ENCODE peak calls at places on chromosomes 13 and 19, in seven cellular contexts. One of them, this sample, is unnamed.

GRCh38 chr13:88066847-88067246 is 395.7 kb downstream of the SLITRK5 start:
- DNase-seq in breast epithelium: no peak
- DNase-seq in nephron progenitor cell: no peak
- DNase-seq in colonic mucosa: no peak
- DNase-seq in AG09319: no peak
- DNase-seq in H9: no peak
- DNase-seq in AG10803: no peak
- DNase-seq in this sample: no peak

GRCh38 chr19:18763674-18764590 is 27.2 kb downstream of the COMP start:
- DNase-seq in breast epithelium: peak; percentile 88
- DNase-seq in nephron progenitor cell: no peak
- DNase-seq in colonic mucosa: no peak
- DNase-seq in AG09319: no peak
- DNase-seq in H9: no peak
- DNase-seq in AG10803: peak; percentile 85
- DNase-seq in this sample: no peak

GRCh38 chr19:18538115-18538514 is 5.3 kb downstream of the FKBP8 start:
- DNase-seq in breast epithelium: no peak
- DNase-seq in nephron progenitor cell: no peak
- DNase-seq in colonic mucosa: no peak
- DNase-seq in AG09319: no peak
- DNase-seq in H9: no peak
- DNase-seq in AG10803: no peak
- DNase-seq in this sample: no peak

GRCh38 chr19:46384396-46384795 is 29.0 kb downstream of the CCDC8 start:
- DNase-seq in breast epithelium: no peak
- DNase-seq in nephron progenitor cell: no peak
- DNase-seq in colonic mucosa: no peak
- DNase-seq in AG09319: no peak
- DNase-seq in H9: peak; percentile 15
- DNase-seq in AG10803: no peak
- DNase-seq in this sample: no peak

GRCh38 chr13:21304256-21304655 is 127.8 kb downstream of the MRPL57 start:
- DNase-seq in breast epithelium: no peak
- DNase-seq in nephron progenitor cell: no peak
- DNase-seq in colonic mucosa: no peak
- DNase-seq in AG09319: no peak
- DNase-seq in H9: no peak
- DNase-seq in AG10803: no peak
- DNase-seq in this sample: no peak

GRCh38 chr19:38376576-38376975 is 2.2 kb downstream of the PSMD8 start:
- DNase-seq in breast epithelium: no peak
- DNase-seq in nephron progenitor cell: no peak
- DNase-seq in colonic mucosa: no peak
- DNase-seq in AG09319: no peak
- DNase-seq in H9: no peak
- DNase-seq in AG10803: no peak
- DNase-seq in this sample: no peak

GRCh38 chr13:73339086-73339485 is 280.3 kb downstream of the KLF5 start:
- DNase-seq in breast epithelium: no peak
- DNase-seq in nephron progenitor cell: no peak
- DNase-seq in colonic mucosa: no peak
- DNase-seq in AG09319: no peak
- DNase-seq in H9: no peak
- DNase-seq in AG10803: no peak
- DNase-seq in this sample: no peak

GRCh38 chr19:28633223-28634030 is 579.5 kb downstream of the UQCRFS1 start:
- DNase-seq in breast epithelium: no peak
- DNase-seq in nephron progenitor cell: peak; percentile 68
- DNase-seq in colonic mucosa: peak; percentile 57
- DNase-seq in AG09319: peak; percentile 7
- DNase-seq in H9: peak; percentile 81
- DNase-seq in AG10803: peak; percentile 50
- DNase-seq in this sample: peak; percentile 47

GRCh38 chr13:38684714-38685113 is 2.2 kb upstream of the FREM2 start:
- DNase-seq in breast epithelium: no peak
- DNase-seq in nephron progenitor cell: no peak
- DNase-seq in colonic mucosa: no peak
- DNase-seq in AG09319: no peak
- DNase-seq in H9: no peak
- DNase-seq in AG10803: no peak
- DNase-seq in this sample: no peak

GRCh38 chr13:113357529-113357928 is 6.4 kb downstream of the GRTP1 start:
- DNase-seq in breast epithelium: no peak
- DNase-seq in nephron progenitor cell: no peak
- DNase-seq in colonic mucosa: no peak
- DNase-seq in AG09319: no peak
- DNase-seq in H9: no peak
- DNase-seq in AG10803: peak; percentile 49
- DNase-seq in this sample: peak; percentile 55

GRCh38 chr19:57537953-57538547 is 10.9 kb downstream of the ZNF549 start:
- DNase-seq in breast epithelium: no peak
- DNase-seq in nephron progenitor cell: no peak
- DNase-seq in colonic mucosa: no peak
- DNase-seq in AG09319: no peak
- DNase-seq in H9: no peak
- DNase-seq in AG10803: no peak
- DNase-seq in this sample: no peak

GRCh38 chr13:110644892-110645521 is 29.7 kb downstream of the NAXD start:
- DNase-seq in breast epithelium: peak; percentile 33
- DNase-seq in nephron progenitor cell: peak; percentile 71
- DNase-seq in colonic mucosa: peak; percentile 41
- DNase-seq in AG09319: peak; percentile 7
- DNase-seq in H9: peak; percentile 93
- DNase-seq in AG10803: peak; percentile 74
- DNase-seq in this sample: no peak

GRCh38 chr13:46756977-46757376 is 40.0 kb downstream of the ESD start:
- DNase-seq in breast epithelium: no peak
- DNase-seq in nephron progenitor cell: no peak
- DNase-seq in colonic mucosa: no peak
- DNase-seq in AG09319: peak; percentile 19
- DNase-seq in H9: no peak
- DNase-seq in AG10803: peak; percentile 29
- DNase-seq in this sample: peak; percentile 41

GRCh38 chr19:43265664-43266025 is 3.7 kb downstream of the PSG9 start:
- DNase-seq in breast epithelium: peak; percentile 70
- DNase-seq in nephron progenitor cell: no peak
- DNase-seq in colonic mucosa: no peak
- DNase-seq in AG09319: no peak
- DNase-seq in H9: no peak
- DNase-seq in AG10803: no peak
- DNase-seq in this sample: no peak

GRCh38 chr13:58587183-58587582 is 955.6 kb downstream of the PCDH17 start:
- DNase-seq in breast epithelium: no peak
- DNase-seq in nephron progenitor cell: no peak
- DNase-seq in colonic mucosa: no peak
- DNase-seq in AG09319: no peak
- DNase-seq in H9: no peak
- DNase-seq in AG10803: no peak
- DNase-seq in this sample: no peak

GRCh38 chr13:98022210-98022609 is 68.7 kb downstream of the IPO5 start:
- DNase-seq in breast epithelium: peak; percentile 65
- DNase-seq in nephron progenitor cell: no peak
- DNase-seq in colonic mucosa: no peak
- DNase-seq in AG09319: peak; percentile 5
- DNase-seq in H9: no peak
- DNase-seq in AG10803: peak; percentile 89
- DNase-seq in this sample: peak; percentile 23

GRCh38 chr19:48506138-48506733 is 5.4 kb downstream of the LMTK3 start:
- DNase-seq in breast epithelium: no peak
- DNase-seq in nephron progenitor cell: no peak
- DNase-seq in colonic mucosa: no peak
- DNase-seq in AG09319: peak; percentile 10
- DNase-seq in H9: peak; percentile 33
- DNase-seq in AG10803: peak; percentile 56
- DNase-seq in this sample: no peak

GRCh38 chr19:5983367-5983955 is 5.5 kb upstream of the RANBP3 start:
- DNase-seq in breast epithelium: no peak
- DNase-seq in nephron progenitor cell: no peak
- DNase-seq in colonic mucosa: no peak
- DNase-seq in AG09319: no peak
- DNase-seq in H9: no peak
- DNase-seq in AG10803: peak; percentile 73
- DNase-seq in this sample: no peak

GRCh38 chr19:13817018-13817614 is 21.9 kb downstream of the ZSWIM4 start:
- DNase-seq in breast epithelium: no peak
- DNase-seq in nephron progenitor cell: peak; percentile 69
- DNase-seq in colonic mucosa: peak; percentile 89
- DNase-seq in AG09319: no peak
- DNase-seq in H9: peak; percentile 99
- DNase-seq in AG10803: no peak
- DNase-seq in this sample: no peak

GRCh38 chr13:110616103-110617101 is 1.1 kb downstream of the NAXD start:
- DNase-seq in breast epithelium: peak; percentile 57
- DNase-seq in nephron progenitor cell: no peak
- DNase-seq in colonic mucosa: peak; percentile 52
- DNase-seq in AG09319: peak; percentile 34
- DNase-seq in H9: no peak
- DNase-seq in AG10803: peak; percentile 62
- DNase-seq in this sample: no peak

GRCh38 chr19:10744222-10744847 is 26.5 kb downstream of the DNM2 start:
- DNase-seq in breast epithelium: no peak
- DNase-seq in nephron progenitor cell: no peak
- DNase-seq in colonic mucosa: peak; percentile 54
- DNase-seq in AG09319: no peak
- DNase-seq in H9: no peak
- DNase-seq in AG10803: no peak
- DNase-seq in this sample: no peak

DNA sequence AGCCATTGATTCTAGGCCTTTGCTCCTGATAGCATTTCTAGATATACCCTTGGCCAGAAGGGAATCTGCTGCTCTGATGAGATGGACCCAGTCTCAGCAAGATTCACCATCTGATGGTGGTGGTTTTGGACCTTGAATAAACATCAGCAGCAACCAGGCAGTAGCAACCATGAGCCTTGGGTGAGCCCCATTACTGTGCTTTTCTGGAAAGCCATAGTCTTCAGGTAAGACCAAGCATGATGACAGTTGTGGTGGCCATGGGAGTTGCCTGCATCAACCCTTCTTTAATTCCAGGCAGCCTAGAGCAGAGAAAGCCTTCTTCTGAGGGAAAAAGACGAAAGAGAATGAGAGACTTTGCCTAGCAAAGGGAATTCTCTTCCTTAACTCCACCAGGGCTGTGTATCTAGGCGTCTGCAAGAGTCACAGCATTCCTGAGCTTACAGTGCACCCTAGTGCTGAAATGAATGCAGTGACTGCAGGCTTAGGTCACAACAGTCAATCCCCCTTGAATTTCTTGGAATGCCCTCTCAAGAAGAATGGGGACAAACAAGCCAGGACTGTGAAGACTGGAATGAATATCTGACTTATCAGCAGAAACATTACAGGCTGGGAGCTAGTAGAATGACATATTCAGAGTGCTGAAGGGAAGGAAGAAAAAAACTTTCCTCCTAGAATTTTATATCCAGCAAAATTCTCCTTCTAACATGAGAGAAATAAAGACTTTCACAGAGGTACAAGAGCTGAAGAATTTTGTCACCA is 942.4 kb upstream of the PCDH20 start:
- DNase-seq in breast epithelium: no peak
- DNase-seq in nephron progenitor cell: peak; percentile 47
- DNase-seq in colonic mucosa: no peak
- DNase-seq in AG09319: peak; percentile 2
- DNase-seq in H9: peak; percentile 82
- DNase-seq in AG10803: peak; percentile 12
- DNase-seq in this sample: peak; percentile 48
- TF ChIP-seq CTCF in breast epithelium: no peak
- TF ChIP-seq CTCF in nephron progenitor cell: peak; percentile 68
- TF ChIP-seq CTCF in colonic mucosa: no peak
- TF ChIP-seq CTCF in AG09319: peak; percentile 53
- TF ChIP-seq CTCF in H9: peak; percentile 92
- TF ChIP-seq CTCF in AG10803: peak; percentile 36
- TF ChIP-seq CTCF in this sample: peak; percentile 64

DNA sequence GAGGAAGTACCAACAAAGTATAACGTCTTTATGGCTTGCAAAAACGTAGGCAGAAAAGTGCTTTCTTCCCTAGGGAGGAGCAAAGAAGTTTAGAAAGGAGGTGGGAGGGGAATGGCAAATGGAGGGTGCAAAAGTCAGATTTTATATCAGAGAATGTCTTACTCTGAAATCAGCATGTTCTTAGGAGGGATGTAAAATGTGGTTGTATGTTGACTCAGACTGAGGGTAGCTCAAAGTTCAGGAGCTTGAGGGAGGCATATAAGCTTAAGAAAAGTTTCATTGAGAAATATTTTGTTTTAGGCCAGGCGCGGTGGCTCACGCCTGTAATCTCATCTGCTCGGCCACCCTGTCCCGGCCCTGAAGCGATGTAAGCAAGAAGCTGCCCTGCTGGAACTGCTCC is 1.7 kb downstream of the ZNF90 start:
- DNase-seq in breast epithelium: no peak
- DNase-seq in nephron progenitor cell: no peak
- DNase-seq in colonic mucosa: peak; percentile 24
- DNase-seq in AG09319: no peak
- DNase-seq in H9: no peak
- DNase-seq in AG10803: no peak
- DNase-seq in this sample: no peak
- TF ChIP-seq CTCF in breast epithelium: no peak
- TF ChIP-seq CTCF in nephron progenitor cell: no peak
- TF ChIP-seq CTCF in colonic mucosa: no peak
- TF ChIP-seq CTCF in AG09319: no peak
- TF ChIP-seq CTCF in H9: no peak
- TF ChIP-seq CTCF in AG10803: no peak
- TF ChIP-seq CTCF in this sample: no peak

GRCh38 chr19:21434967-21435544 is 38.1 kb downstream of the ZNF493 start:
- DNase-seq in breast epithelium: no peak
- DNase-seq in nephron progenitor cell: no peak
- DNase-seq in colonic mucosa: no peak
- DNase-seq in AG09319: no peak
- DNase-seq in H9: no peak
- DNase-seq in AG10803: no peak
- DNase-seq in this sample: no peak
- TF ChIP-seq CTCF in breast epithelium: no peak
- TF ChIP-seq CTCF in nephron progenitor cell: no peak
- TF ChIP-seq CTCF in colonic mucosa: no peak
- TF ChIP-seq CTCF in AG09319: no peak
- TF ChIP-seq CTCF in H9: peak; percentile 19
- TF ChIP-seq CTCF in AG10803: no peak
- TF ChIP-seq CTCF in this sample: no peak

GRCh38 chr13:30789360-30789862 is 54.1 kb downstream of the ALOX5AP start:
- DNase-seq in breast epithelium: no peak
- DNase-seq in nephron progenitor cell: no peak
- DNase-seq in colonic mucosa: no peak
- DNase-seq in AG09319: no peak
- DNase-seq in H9: no peak
- DNase-seq in AG10803: no peak
- DNase-seq in this sample: no peak

GRCh38 chr13:30796132-30796832 is 60.9 kb downstream of the ALOX5AP start:
- DNase-seq in breast epithelium: peak; percentile 68
- DNase-seq in nephron progenitor cell: no peak
- DNase-seq in colonic mucosa: no peak
- DNase-seq in AG09319: peak; percentile 8
- DNase-seq in H9: no peak
- DNase-seq in AG10803: peak; percentile 80
- DNase-seq in this sample: no peak

GRCh38 chr13:30790592-30790991 is 55.2 kb downstream of the ALOX5AP start:
- DNase-seq in breast epithelium: no peak
- DNase-seq in nephron progenitor cell: no peak
- DNase-seq in colonic mucosa: no peak
- DNase-seq in AG09319: no peak
- DNase-seq in H9: no peak
- DNase-seq in AG10803: no peak
- DNase-seq in this sample: no peak

GRCh38 chr13:30791354-30791921 is 56.1 kb downstream of the ALOX5AP start:
- DNase-seq in breast epithelium: no peak
- DNase-seq in nephron progenitor cell: no peak
- DNase-seq in colonic mucosa: no peak
- DNase-seq in AG09319: peak; percentile 74
- DNase-seq in H9: no peak
- DNase-seq in AG10803: peak; percentile 76
- DNase-seq in this sample: peak; percentile 38

GRCh38 chr13:30792257-30793000 is 57.1 kb downstream of the ALOX5AP start:
- DNase-seq in breast epithelium: peak; percentile 91
- DNase-seq in nephron progenitor cell: peak; percentile 69
- DNase-seq in colonic mucosa: peak; percentile 47
- DNase-seq in AG09319: peak; percentile 95
- DNase-seq in H9: peak; percentile 50
- DNase-seq in AG10803: peak; percentile 95
- DNase-seq in this sample: peak; percentile 97
- TF ChIP-seq CTCF in breast epithelium: peak; percentile 38
- TF ChIP-seq CTCF in nephron progenitor cell: no peak
- TF ChIP-seq CTCF in colonic mucosa: no peak
- TF ChIP-seq CTCF in AG09319: peak; percentile 62
- TF ChIP-seq CTCF in H9: no peak
- TF ChIP-seq CTCF in AG10803: peak; percentile 64
- TF ChIP-seq CTCF in this sample: peak; percentile 69